ENCODE peak calls at places on chromosomes 5 and 9, in five cellular contexts. L, D, R, P and N are unnamed samples.

GRCh38 chr5:180803181-180804128 is 849 bp upstream of the MGAT1 start:
- DNase-seq in P (peak), R (peak), L (peak), D (peak), N (peak)

GRCh38 chr9:36051317-36051716 is 14.6 kb downstream of the RECK start:
- DNase-seq in D (no peak), R (no peak), P (no peak), L (no peak), N (no peak)

GRCh38 chr5:128825826-128826225 is 139.5 kb upstream of the SLC27A6 start:
- DNase-seq in R (no peak), L (no peak), D (no peak), P (no peak), N (peak)

GRCh38 chr9:114117996-114118830 is 19.1 kb upstream of the KIF12 start:
- DNase-seq in L (no peak), D (no peak), R (no peak), P (peak), N (no peak)

GRCh38 chr9:99049228-99049627 is 55.7 kb upstream of the TGFBR1 start:
- DNase-seq in P (no peak), D (no peak), R (no peak), L (no peak), N (no peak)

GRCh38 chr9:137564134-137564533 is 12.5 kb downstream of the MRPL41 start:
- DNase-seq in P (no peak), D (no peak), L (no peak), R (no peak), N (no peak)

GRCh38 chr9:37430841-37431597 is 8.5 kb downstream of the GRHPR start:
- DNase-seq in D (no peak), R (no peak), P (no peak), L (no peak), N (no peak)

GRCh38 chr5:40333459-40334241 is 346.1 kb upstream of the PTGER4 start:
- DNase-seq in R (no peak), D (no peak), P (no peak), L (peak), N (peak)

GRCh38 chr9:87193151-87193550 is 245.8 kb upstream of the GAS1 start:
- DNase-seq in L (no peak), P (no peak), R (no peak), D (no peak), N (no peak)

GRCh38 chr5:88452820-88453219 is 184.2 kb upstream of the TMEM161B start:
- DNase-seq in P (no peak), R (no peak), L (no peak), D (no peak), N (peak)

GRCh38 chr5:134019636-134020035 is 14.9 kb upstream of the VDAC1 start:
- DNase-seq in L (no peak), R (peak), D (no peak), P (no peak), N (no peak)

GRCh38 chr5:78377718-78378105 is 17.3 kb downstream of the SCAMP1 start:
- DNase-seq in L (no peak), P (no peak), R (no peak), D (no peak), N (no peak)

GRCh38 chr9:14021871-14022525 is 291.9 kb downstream of the NFIB start:
- DNase-seq in P (no peak), R (no peak), L (no peak), D (no peak), N (peak)

GRCh38 chr9:109730228-109730627 is 49.8 kb upstream of the PALM2AKAP2 start:
- DNase-seq in L (peak), D (no peak), P (no peak), R (no peak), N (peak)

GRCh38 chr9:98854206-98854756 is 46.8 kb downstream of the GALNT12 start:
- DNase-seq in L (no peak), R (no peak), P (no peak), D (no peak), N (peak)

GRCh38 chr9:86080112-86080579 is 19.2 kb downstream of the GOLM1 start:
- DNase-seq in L (no peak), D (no peak), P (no peak), R (no peak), N (peak)

GRCh38 chr9:121550569-121551512 is 51.2 kb upstream of the GGTA1 start:
- DNase-seq in D (peak), R (peak), L (peak), P (peak), N (peak)

GRCh38 chr5:15937708-15938107 is 241.9 kb downstream of the MARCHF11 start:
- DNase-seq in P (no peak), L (no peak), D (no peak), R (no peak), N (no peak)

GRCh38 chr5:3325811-3326568 is 269.6 kb upstream of the IRX1 start:
- DNase-seq in D (no peak), R (no peak), P (no peak), L (no peak), N (no peak)

GRCh38 chr5:174714751-174715150 is 9.6 kb upstream of the MSX2 start:
- DNase-seq in D (no peak), P (no peak), L (no peak), R (no peak), N (no peak)

GRCh38 chr5:120062515-120062917 is 401.6 kb upstream of the PRR16 start:
- DNase-seq in D (no peak), L (no peak), P (no peak), R (no peak), N (no peak)

GRCh38 chr9:79240774-79241173 is 331.0 kb upstream of the TLE4 start:
- DNase-seq in D (no peak), P (no peak), R (no peak), L (no peak), N (no peak)

GRCh38 chr9:31799953-31800609 is 584.4 kb upstream of the ACO1 start:
- DNase-seq in R (no peak), D (no peak), P (no peak), L (peak), N (peak)

GRCh38 chr9:5552301-5552700 is 42.0 kb downstream of the PDCD1LG2 start:
- DNase-seq in L (no peak), R (no peak), D (no peak), P (no peak), N (no peak)

GRCh38 chr5:80837679-80838078 is 122.5 kb upstream of the RASGRF2 start:
- DNase-seq in L (no peak), D (no peak), P (no peak), R (no peak), N (no peak)

GRCh38 chr9:75229605-75230332 is 141.5 kb downstream of the OSTF1 start:
- DNase-seq in L (no peak), R (peak), P (peak), D (peak), N (peak)

GRCh38 chr9:136961279-136962065 is 9.4 kb downstream of the LCN12 start:
- DNase-seq in L (no peak), D (no peak), R (no peak), P (no peak), N (peak)

GRCh38 chr9:88535932-88536324 is 950 bp downstream of the NXNL2 start:
- DNase-seq in P (no peak), D (peak), L (no peak), R (peak), N (no peak)

GRCh38 chr5:14557840-14558239 is 23.8 kb upstream of the OTULINL start:
- DNase-seq in L (no peak), R (no peak), P (no peak), D (no peak), N (no peak)

GRCh38 chr9:93166699-93167098 is 17.2 kb upstream of the WNK2 start:
- DNase-seq in L (no peak), P (no peak), D (no peak), R (no peak), N (no peak)

GRCh38 chr9:130186839-130187522 is 14.8 kb downstream of the NCS1 start:
- DNase-seq in L (no peak), D (peak), R (peak), P (peak), N (peak)

GRCh38 chr5:151048526-151048925 is 28.1 kb downstream of the GPX3 start:
- DNase-seq in D (no peak), L (no peak), R (no peak), P (no peak), N (no peak)

GRCh38 chr5:38105231-38105570 is 153.2 kb upstream of the EGFLAM start:
- DNase-seq in R (no peak), L (no peak), D (no peak), P (no peak), N (no peak)

GRCh38 chr9:105073147-105073546 is 145.2 kb upstream of the ABCA1 start:
- DNase-seq in L (no peak), D (no peak), R (no peak), P (no peak), N (peak)

GRCh38 chr5:131610198-131611063 is 24.6 kb downstream of the RAPGEF6 start:
- DNase-seq in P (no peak), R (no peak), D (no peak), L (peak), N (peak)

GRCh38 chr9:5832093-5832542 is 799 bp downstream of the ERMP1 start:
- DNase-seq in R (no peak), P (no peak), L (peak), D (no peak), N (no peak)

GRCh38 chr5:151577566-151577965 is 13.6 kb downstream of the FAT2 start:
- DNase-seq in L (no peak), D (no peak), P (no peak), R (no peak), N (no peak)

GRCh38 chr5:82881571-82882200 is 195.5 kb downstream of the TMEM167A start:
- DNase-seq in P (no peak), R (no peak), L (no peak), D (no peak), N (no peak)

GRCh38 chr9:16627967-16628366 is 242.5 kb downstream of the BNC2 start:
- DNase-seq in L (peak), D (peak), P (no peak), R (no peak), N (peak)

GRCh38 chr9:132163876-132164603 is 2.2 kb downstream of the NTNG2 start:
- DNase-seq in L (no peak), D (no peak), R (no peak), P (no peak), N (no peak)
- H3K4me3 ChIP-seq in L (no peak), D (no peak), R (no peak), P (peak), N (no peak)

GRCh38 chr9:115883467-115884329 is 269.9 kb upstream of the PAPPA start:
- DNase-seq in P (no peak), L (peak), R (no peak), D (no peak), N (peak)
- TF ChIP-seq CTCF in P (peak), L (peak), R (no peak), D (peak), N (peak)

GRCh38 chr5:166979576-166979975 is 1311.9 kb upstream of the WWC1 start:
- DNase-seq in P (no peak), D (no peak), L (no peak), R (no peak), N (no peak)
- H3K4me3 ChIP-seq in P (peak), D (peak), L (peak), R (no peak), N (peak)

DNA sequence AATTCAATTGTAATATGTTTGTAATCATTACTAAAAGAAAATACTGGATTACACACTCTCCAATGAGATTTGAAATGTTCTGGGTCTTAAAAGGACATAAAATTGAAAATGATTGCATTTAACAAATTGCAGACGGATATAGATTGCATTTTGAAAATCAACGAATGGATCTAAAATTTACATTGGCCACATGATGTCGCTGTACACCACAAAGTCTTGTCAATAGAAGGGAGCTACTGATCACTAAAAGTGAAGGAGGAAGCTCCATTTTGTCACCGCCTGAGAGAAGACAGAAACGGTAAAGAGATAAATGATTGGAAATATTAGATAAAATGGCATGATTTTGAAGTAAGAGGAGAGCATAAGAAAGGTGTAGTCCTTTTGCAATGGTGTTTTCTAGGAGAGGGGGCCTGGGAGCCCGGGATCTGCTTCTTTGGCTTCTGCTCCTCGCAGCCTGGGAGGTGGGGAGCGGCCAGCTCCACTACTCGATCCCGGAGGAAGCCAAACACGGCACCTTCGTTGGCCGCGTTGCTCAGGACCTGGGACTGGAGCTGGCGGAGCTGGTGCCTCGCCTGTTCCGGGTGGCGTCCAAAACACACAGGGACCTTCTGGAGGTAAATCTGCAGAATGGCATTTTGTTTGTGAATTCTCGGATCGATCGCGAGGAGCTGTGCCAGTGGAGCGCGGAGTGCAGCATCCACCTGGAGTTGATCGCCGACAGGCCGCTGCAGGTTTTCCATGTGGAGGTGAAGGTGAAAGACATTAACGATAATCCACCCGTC is at the start of gene PCDHA1:
- DNase-seq in L (peak), R (no peak), D (no peak), P (peak), N (no peak)
- TF ChIP-seq CTCF in L (peak), R (no peak), D (no peak), P (no peak), N (no peak)

GRCh38 chr5:90557871-90558270 is 726 bp upstream of the ADGRV1 start:
- DNase-seq in P (no peak), L (no peak), D (no peak), R (no peak), N (no peak)
- H3K4me3 ChIP-seq in P (peak), L (peak), D (no peak), R (no peak), N (no peak)